ENCODE peak calls at places on chromosomes 5 and 9, in eight cellular contexts. One of them, this sample, is unnamed.

GRCh38 chr5:141618030-141618803 is 583 bp downstream of the DIAPH1 start:
- DNase-seq in OCI-LY7: peak; percentile 62
- DNase-seq in AG04450: no peak
- DNase-seq in CD4-positive, alpha-beta T cell: no peak
- DNase-seq in neuronal stem cell: peak; percentile 35
- DNase-seq in GM23248: peak; percentile 65
- DNase-seq in body of pancreas: peak; percentile 90
- DNase-seq in A549: peak; percentile 55
- DNase-seq in this sample: peak; percentile 47

GRCh38 chr5:147234825-147235635 is at the start of gene STK32A:
- DNase-seq in CD4-positive, alpha-beta T cell: no peak
- DNase-seq in A549: no peak
- DNase-seq in GM23248: peak; percentile 37
- DNase-seq in AG04450: no peak
- DNase-seq in OCI-LY7: no peak
- DNase-seq in body of pancreas: peak; percentile 90
- DNase-seq in neuronal stem cell: peak; percentile 70
- DNase-seq in this sample: peak; percentile 25

GRCh38 chr5:43556857-43557593 is at the start of gene PAIP1:
- DNase-seq in body of pancreas: peak; percentile 85
- DNase-seq in neuronal stem cell: peak; percentile 83
- DNase-seq in AG04450: peak; percentile 63
- DNase-seq in A549: peak; percentile 75
- DNase-seq in OCI-LY7: peak; percentile 89
- DNase-seq in CD4-positive, alpha-beta T cell: peak; percentile 68
- DNase-seq in GM23248: peak; percentile 95
- DNase-seq in this sample: peak; percentile 91

GRCh38 chr5:76716456-76717157 is 681 bp downstream of the F2R start:
- DNase-seq in AG04450: no peak
- DNase-seq in CD4-positive, alpha-beta T cell: no peak
- DNase-seq in body of pancreas: no peak
- DNase-seq in A549: no peak
- DNase-seq in neuronal stem cell: peak; percentile 12
- DNase-seq in GM23248: peak; percentile 31
- DNase-seq in OCI-LY7: no peak
- DNase-seq in this sample: peak; percentile 44

GRCh38 chr5:115666023-115666422 is 40.2 kb upstream of the TMED7 start:
- DNase-seq in neuronal stem cell: no peak
- DNase-seq in AG04450: no peak
- DNase-seq in body of pancreas: no peak
- DNase-seq in OCI-LY7: no peak
- DNase-seq in A549: no peak
- DNase-seq in CD4-positive, alpha-beta T cell: no peak
- DNase-seq in GM23248: no peak
- DNase-seq in this sample: no peak

GRCh38 chr9:78397045-78397843 is 100.3 kb downstream of the PSAT1 start:
- DNase-seq in CD4-positive, alpha-beta T cell: no peak
- DNase-seq in AG04450: no peak
- DNase-seq in OCI-LY7: no peak
- DNase-seq in A549: no peak
- DNase-seq in body of pancreas: no peak
- DNase-seq in GM23248: no peak
- DNase-seq in neuronal stem cell: peak; percentile 0
- DNase-seq in this sample: no peak

GRCh38 chr9:108643756-108644510 is 211.9 kb downstream of the ACTL7B start:
- DNase-seq in A549: no peak
- DNase-seq in OCI-LY7: no peak
- DNase-seq in CD4-positive, alpha-beta T cell: no peak
- DNase-seq in GM23248: peak; percentile 37
- DNase-seq in AG04450: no peak
- DNase-seq in body of pancreas: no peak
- DNase-seq in neuronal stem cell: no peak
- DNase-seq in this sample: peak; percentile 15

GRCh38 chr9:25261445-25261844 is 416.8 kb downstream of the TUSC1 start:
- DNase-seq in A549: no peak
- DNase-seq in OCI-LY7: no peak
- DNase-seq in AG04450: no peak
- DNase-seq in body of pancreas: no peak
- DNase-seq in neuronal stem cell: no peak
- DNase-seq in GM23248: no peak
- DNase-seq in CD4-positive, alpha-beta T cell: no peak
- DNase-seq in this sample: no peak

GRCh38 chr9:109408759-109409462 is 88.1 kb upstream of the EPB41L4B start:
- DNase-seq in OCI-LY7: no peak
- DNase-seq in AG04450: no peak
- DNase-seq in GM23248: no peak
- DNase-seq in body of pancreas: no peak
- DNase-seq in A549: no peak
- DNase-seq in CD4-positive, alpha-beta T cell: no peak
- DNase-seq in neuronal stem cell: no peak
- DNase-seq in this sample: no peak

GRCh38 chr5:87120518-87121314 is 147.0 kb upstream of the RASA1 start:
- DNase-seq in GM23248: peak; percentile 95
- DNase-seq in AG04450: peak; percentile 59
- DNase-seq in OCI-LY7: no peak
- DNase-seq in body of pancreas: no peak
- DNase-seq in A549: no peak
- DNase-seq in neuronal stem cell: no peak
- DNase-seq in CD4-positive, alpha-beta T cell: no peak
- DNase-seq in this sample: no peak

GRCh38 chr5:179300834-179301233 is 44.4 kb downstream of the ADAMTS2 start:
- DNase-seq in A549: no peak
- DNase-seq in OCI-LY7: no peak
- DNase-seq in AG04450: no peak
- DNase-seq in body of pancreas: peak; percentile 19
- DNase-seq in neuronal stem cell: no peak
- DNase-seq in CD4-positive, alpha-beta T cell: no peak
- DNase-seq in GM23248: peak; percentile 57
- DNase-seq in this sample: no peak

GRCh38 chr5:101103874-101104273 is 200.8 kb upstream of the ST8SIA4 start:
- DNase-seq in OCI-LY7: no peak
- DNase-seq in A549: peak; percentile 32
- DNase-seq in neuronal stem cell: no peak
- DNase-seq in body of pancreas: no peak
- DNase-seq in CD4-positive, alpha-beta T cell: no peak
- DNase-seq in GM23248: no peak
- DNase-seq in AG04450: no peak
- DNase-seq in this sample: no peak

GRCh38 chr5:59542841-59543825 is 350.4 kb downstream of the PDE4D start:
- DNase-seq in body of pancreas: peak; percentile 50
- DNase-seq in AG04450: no peak
- DNase-seq in A549: no peak
- DNase-seq in neuronal stem cell: no peak
- DNase-seq in OCI-LY7: no peak
- DNase-seq in CD4-positive, alpha-beta T cell: no peak
- DNase-seq in GM23248: no peak
- DNase-seq in this sample: peak; percentile 67

GRCh38 chr5:71922584-71923106 is 184.6 kb upstream of the MAP1B start:
- DNase-seq in AG04450: no peak
- DNase-seq in GM23248: peak; percentile 93
- DNase-seq in body of pancreas: no peak
- DNase-seq in CD4-positive, alpha-beta T cell: no peak
- DNase-seq in neuronal stem cell: no peak
- DNase-seq in A549: peak; percentile 49
- DNase-seq in OCI-LY7: no peak
- DNase-seq in this sample: no peak

GRCh38 chr5:157384971-157385709 is 74.9 kb upstream of the NIPAL4 start:
- DNase-seq in body of pancreas: no peak
- DNase-seq in CD4-positive, alpha-beta T cell: no peak
- DNase-seq in OCI-LY7: no peak
- DNase-seq in GM23248: peak; percentile 98
- DNase-seq in A549: peak; percentile 55
- DNase-seq in neuronal stem cell: no peak
- DNase-seq in AG04450: peak; percentile 97
- DNase-seq in this sample: peak; percentile 94

GRCh38 chr9:93128715-93129224 is 5.3 kb downstream of the NINJ1 start:
- DNase-seq in A549: no peak
- DNase-seq in AG04450: no peak
- DNase-seq in neuronal stem cell: no peak
- DNase-seq in GM23248: no peak
- DNase-seq in OCI-LY7: no peak
- DNase-seq in body of pancreas: no peak
- DNase-seq in CD4-positive, alpha-beta T cell: no peak
- DNase-seq in this sample: no peak
- H3K27ac ChIP-seq in A549: no peak overlapping the region
- H3K27ac ChIP-seq in AG04450: no peak overlapping the region
- H3K27ac ChIP-seq in neuronal stem cell: no peak overlapping the region
- H3K27ac ChIP-seq in GM23248: no peak overlapping the region
- H3K27ac ChIP-seq in OCI-LY7: no peak overlapping the region
- H3K27ac ChIP-seq in body of pancreas: no peak overlapping the region
- H3K27ac ChIP-seq in CD4-positive, alpha-beta T cell: no peak overlapping the region
- H3K27ac ChIP-seq in this sample: no peak overlapping the region

GRCh38 chr9:137613259-137613658 is 5.5 kb upstream of the EHMT1 start:
- DNase-seq in CD4-positive, alpha-beta T cell: no peak
- DNase-seq in GM23248: no peak
- DNase-seq in AG04450: no peak
- DNase-seq in OCI-LY7: no peak
- DNase-seq in neuronal stem cell: no peak
- DNase-seq in A549: no peak
- DNase-seq in body of pancreas: no peak
- DNase-seq in this sample: no peak

GRCh38 chr9:137610944-137611343 is 5.5 kb downstream of the ARRDC1 start:
- DNase-seq in AG04450: no peak
- DNase-seq in GM23248: no peak
- DNase-seq in CD4-positive, alpha-beta T cell: no peak
- DNase-seq in A549: no peak
- DNase-seq in neuronal stem cell: no peak
- DNase-seq in body of pancreas: no peak
- DNase-seq in OCI-LY7: no peak
- DNase-seq in this sample: no peak

GRCh38 chr9:137611623-137612609 is 6.4 kb downstream of the ARRDC1 start:
- DNase-seq in neuronal stem cell: no peak
- DNase-seq in AG04450: peak; percentile 29
- DNase-seq in body of pancreas: peak; percentile 86
- DNase-seq in A549: peak; percentile 90
- DNase-seq in CD4-positive, alpha-beta T cell: no peak
- DNase-seq in GM23248: peak; percentile 93
- DNase-seq in OCI-LY7: peak; percentile 30
- DNase-seq in this sample: no peak

GRCh38 chr9:137613738-137614523 is 4.9 kb upstream of the EHMT1 start:
- DNase-seq in AG04450: no peak
- DNase-seq in body of pancreas: no peak
- DNase-seq in GM23248: no peak
- DNase-seq in CD4-positive, alpha-beta T cell: no peak
- DNase-seq in A549: no peak
- DNase-seq in OCI-LY7: no peak
- DNase-seq in neuronal stem cell: no peak
- DNase-seq in this sample: no peak

DNA sequence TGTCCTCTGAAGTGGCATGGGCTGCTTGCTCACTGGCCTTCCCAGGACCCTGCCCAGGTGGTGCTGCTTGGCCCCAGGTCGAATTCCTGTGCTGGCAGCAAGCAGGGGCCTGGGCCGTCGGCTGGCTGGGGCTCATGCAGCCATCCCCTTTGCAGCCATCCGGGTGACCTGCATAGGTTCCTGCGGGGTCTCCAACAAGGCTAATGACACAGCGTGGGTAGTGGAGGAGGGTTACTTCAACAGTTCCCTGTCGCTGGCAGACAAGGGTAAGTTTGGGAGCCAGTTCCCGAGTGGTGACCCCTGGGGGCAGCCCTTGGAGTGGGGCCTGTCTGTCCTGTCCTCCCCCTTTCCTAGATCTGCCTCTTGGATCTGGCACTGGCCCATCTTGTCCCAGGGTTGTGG is 6.1 kb upstream of the EHMT1 start:
- DNase-seq in A549: no peak
- DNase-seq in body of pancreas: no peak
- DNase-seq in OCI-LY7: no peak
- DNase-seq in CD4-positive, alpha-beta T cell: no peak
- DNase-seq in neuronal stem cell: no peak
- DNase-seq in AG04450: no peak
- DNase-seq in GM23248: no peak
- DNase-seq in this sample: no peak
- H3K27ac ChIP-seq in A549: peak overlapping the region; percentile 81
- H3K27ac ChIP-seq in body of pancreas: peak overlapping the region; percentile 92
- H3K27ac ChIP-seq in OCI-LY7: no peak overlapping the region
- H3K27ac ChIP-seq in CD4-positive, alpha-beta T cell: no peak overlapping the region
- H3K27ac ChIP-seq in neuronal stem cell: no peak overlapping the region
- H3K27ac ChIP-seq in AG04450: peak overlapping the region; percentile 31
- H3K27ac ChIP-seq in GM23248: peak overlapping the region; percentile 62
- H3K27ac ChIP-seq in this sample: peak overlapping the region; percentile 23

GRCh38 chr5:132498686-132499271 is 8.2 kb upstream of the IRF1 start:
- DNase-seq in AG04450: no peak
- DNase-seq in CD4-positive, alpha-beta T cell: no peak
- DNase-seq in body of pancreas: no peak
- DNase-seq in A549: no peak
- DNase-seq in neuronal stem cell: no peak
- DNase-seq in GM23248: no peak
- DNase-seq in OCI-LY7: no peak
- DNase-seq in this sample: no peak
- H3K27ac ChIP-seq in AG04450: peak overlapping the region; percentile 11
- H3K27ac ChIP-seq in CD4-positive, alpha-beta T cell: peak overlapping the region; percentile 19
- H3K27ac ChIP-seq in body of pancreas: peak overlapping the region; percentile 98
- H3K27ac ChIP-seq in A549: peak overlapping the region; percentile 97
- H3K27ac ChIP-seq in neuronal stem cell: no peak overlapping the region
- H3K27ac ChIP-seq in GM23248: peak overlapping the region; percentile 82
- H3K27ac ChIP-seq in OCI-LY7: no peak overlapping the region
- H3K27ac ChIP-seq in this sample: no peak overlapping the region

GRCh38 chr9:94999832-95000231 is 273.3 kb downstream of the AOPEP start:
- DNase-seq in body of pancreas: no peak
- DNase-seq in CD4-positive, alpha-beta T cell: no peak
- DNase-seq in OCI-LY7: no peak
- DNase-seq in GM23248: no peak
- DNase-seq in AG04450: no peak
- DNase-seq in A549: no peak
- DNase-seq in neuronal stem cell: no peak
- DNase-seq in this sample: no peak

GRCh38 chr9:95003694-95004451 is 277.4 kb downstream of the AOPEP start:
- DNase-seq in AG04450: no peak
- DNase-seq in OCI-LY7: no peak
- DNase-seq in body of pancreas: peak; percentile 73
- DNase-seq in GM23248: peak; percentile 83
- DNase-seq in neuronal stem cell: no peak
- DNase-seq in A549: no peak
- DNase-seq in CD4-positive, alpha-beta T cell: no peak
- DNase-seq in this sample: peak; percentile 55

GRCh38 chr9:95001720-95002119 is 275.2 kb downstream of the AOPEP start:
- DNase-seq in GM23248: no peak
- DNase-seq in body of pancreas: no peak
- DNase-seq in A549: no peak
- DNase-seq in CD4-positive, alpha-beta T cell: no peak
- DNase-seq in OCI-LY7: no peak
- DNase-seq in AG04450: no peak
- DNase-seq in neuronal stem cell: no peak
- DNase-seq in this sample: no peak

GRCh38 chr9:94997727-94998126 is 271.2 kb downstream of the AOPEP start:
- DNase-seq in GM23248: no peak
- DNase-seq in body of pancreas: no peak
- DNase-seq in A549: no peak
- DNase-seq in OCI-LY7: no peak
- DNase-seq in CD4-positive, alpha-beta T cell: no peak
- DNase-seq in AG04450: no peak
- DNase-seq in neuronal stem cell: no peak
- DNase-seq in this sample: no peak

DNA sequence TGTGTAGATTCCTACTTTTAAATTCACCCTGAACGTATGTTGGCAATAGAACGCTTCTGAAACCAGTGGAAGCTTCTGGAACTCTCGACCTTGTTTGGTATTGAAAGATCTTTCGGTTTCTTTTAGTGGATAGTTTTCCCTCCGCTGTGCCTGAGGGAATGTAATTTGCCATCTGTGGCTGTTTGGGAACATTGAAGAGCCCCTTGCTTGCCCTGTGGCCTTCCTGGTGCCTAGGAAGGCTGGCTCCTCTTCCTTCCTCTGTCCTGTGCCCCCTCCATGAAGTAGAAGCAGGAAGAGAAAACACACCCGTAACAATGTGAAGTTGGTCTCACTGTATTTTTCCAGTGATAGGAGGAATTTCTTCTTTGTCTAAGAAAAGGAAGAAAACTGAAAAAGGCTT is 274.3 kb downstream of the AOPEP start:
- DNase-seq in neuronal stem cell: no peak
- DNase-seq in GM23248: no peak
- DNase-seq in A549: no peak
- DNase-seq in body of pancreas: no peak
- DNase-seq in CD4-positive, alpha-beta T cell: no peak
- DNase-seq in OCI-LY7: no peak
- DNase-seq in AG04450: no peak
- DNase-seq in this sample: no peak
- H3K27ac ChIP-seq in neuronal stem cell: no peak overlapping the region
- H3K27ac ChIP-seq in GM23248: no peak overlapping the region
- H3K27ac ChIP-seq in A549: peak overlapping the region; percentile 100
- H3K27ac ChIP-seq in body of pancreas: no peak overlapping the region
- H3K27ac ChIP-seq in CD4-positive, alpha-beta T cell: no peak overlapping the region
- H3K27ac ChIP-seq in OCI-LY7: no peak overlapping the region
- H3K27ac ChIP-seq in AG04450: no peak overlapping the region
- H3K27ac ChIP-seq in this sample: no peak overlapping the region